ENCODE peak calls at places on chromosomes 4 and X, in ten cellular contexts. X, Z, E, A, B, K, H, O, V and T are unnamed samples. For H3K27me3, the result is how much of the 10 kb centered on the place peaks cover.

GRCh38 chrX:121254336-121254735 is 206.9 kb downstream of the GLUD2 start:
- DNase-seq in O (no peak), B (no peak), K (no peak), X (no peak), H (no peak), A (no peak), Z (no peak), E (no peak), V (no peak), T (no peak)

GRCh38 chr4:51943221-51943620 is 76.9 kb downstream of the LRRC66 start:
- DNase-seq in O (no peak), K (no peak), B (no peak), A (no peak), V (no peak), H (peak), E (no peak), X (no peak), Z (no peak), T (no peak)

GRCh38 chr4:152415980-152416379 is 119.9 kb downstream of the FBXW7 start:
- DNase-seq in K (no peak), O (no peak), A (no peak), Z (no peak), H (peak), V (no peak), X (peak), E (no peak), B (no peak), T (no peak)

GRCh38 chrX:121579016-121579760 is 531.8 kb downstream of the GLUD2 start:
- DNase-seq in B (no peak), O (peak), E (no peak), Z (peak), V (no peak), X (peak), H (peak), A (no peak), K (no peak), T (no peak)

GRCh38 chr4:177356921-177357320 is 47.2 kb downstream of the NEIL3 start:
- DNase-seq in H (no peak), A (no peak), Z (no peak), O (no peak), E (no peak), X (no peak), V (no peak), K (no peak), B (no peak), T (no peak)

GRCh38 chrX:151505796-151506195 is 57.7 kb upstream of the PASD1 start:
- DNase-seq in H (peak), A (no peak), E (no peak), V (no peak), B (no peak), K (no peak), Z (no peak), X (no peak), O (peak), T (no peak)

GRCh38 chr4:82739292-82740190 is 59.1 kb downstream of the SCD5 start:
- DNase-seq in B (peak), O (peak), H (peak), V (peak), E (peak), A (peak), X (peak), K (peak), Z (peak), T (peak)

GRCh38 chr4:85825937-85826678 is 351.2 kb downstream of the ARHGAP24 start:
- DNase-seq in V (no peak), A (peak), O (no peak), E (no peak), X (peak), B (no peak), H (peak), K (no peak), Z (peak), T (no peak)

GRCh38 chr4:153778383-153778782 is 10.5 kb downstream of the SFRP2 start:
- DNase-seq in X (no peak), Z (no peak), E (no peak), V (no peak), O (no peak), K (no peak), H (no peak), A (no peak), B (no peak), T (no peak)

GRCh38 chr4:88991746-88992145 is 65.2 kb downstream of the FAM13A start:
- DNase-seq in V (no peak), B (no peak), E (no peak), A (no peak), X (peak), O (no peak), Z (no peak), H (peak), K (no peak), T (no peak)

GRCh38 chr4:156523991-156524390 is 447.6 kb downstream of the PDGFC start:
- DNase-seq in O (no peak), K (no peak), X (no peak), Z (no peak), B (no peak), E (no peak), H (no peak), A (no peak), V (no peak), T (no peak)

GRCh38 chrX:19986531-19986930 is 4.3 kb downstream of the BCLAF3 start:
- DNase-seq in E (no peak), B (no peak), K (no peak), V (no peak), Z (no peak), O (no peak), X (no peak), H (no peak), A (no peak), T (no peak)

GRCh38 chr4:1112174-1112820 is 1.1 kb downstream of the RNF212 start:
- DNase-seq in O (no peak), Z (no peak), V (peak), B (no peak), K (no peak), X (no peak), A (no peak), E (no peak), H (no peak), T (no peak)

GRCh38 chrX:101407167-101407747 is 468 bp downstream of the GLA start:
- DNase-seq in V (no peak), A (no peak), K (no peak), Z (no peak), O (no peak), B (no peak), X (no peak), E (no peak), H (peak), T (no peak)

GRCh38 chr4:184826315-184827266 is 823 bp upstream of the ACSL1 start:
- DNase-seq in E (peak), V (no peak), O (peak), A (peak), B (peak), X (no peak), Z (no peak), H (peak), K (no peak), T (peak)

GRCh38 chrX:68934421-68934820 is 105.6 kb downstream of the EFNB1 start:
- DNase-seq in V (no peak), B (no peak), H (no peak), E (no peak), O (no peak), K (no peak), Z (no peak), A (no peak), X (no peak), T (no peak)

GRCh38 chr4:13349096-13349495 is 135.0 kb downstream of the RAB28 start:
- DNase-seq in B (no peak), O (no peak), E (no peak), K (no peak), X (no peak), V (no peak), Z (no peak), H (peak), A (no peak), T (no peak)

GRCh38 chrX:97968376-97969104 is 1084.8 kb downstream of the RPA4 start:
- DNase-seq in E (no peak), B (no peak), X (no peak), V (no peak), O (no peak), K (no peak), A (no peak), H (no peak), Z (no peak), T (no peak)

GRCh38 chrX:133559909-133560308 is 144.6 kb upstream of the GPC4 start:
- DNase-seq in B (no peak), V (no peak), E (no peak), K (no peak), X (no peak), O (no peak), A (no peak), Z (no peak), H (no peak), T (no peak)

GRCh38 chr4:112514079-112514448 is 1.9 kb downstream of the NEUROG2 start:
- DNase-seq in A (no peak), B (no peak), Z (no peak), O (no peak), V (no peak), H (no peak), X (no peak), K (no peak), E (no peak), T (no peak)

GRCh38 chr4:88522702-88523324 is 763 bp downstream of the PYURF start:
- DNase-seq in Z (no peak), B (peak), E (peak), O (peak), K (peak), H (peak), X (peak), V (no peak), A (peak), T (no peak)

GRCh38 chr4:40016007-40016406 is 38.3 kb upstream of the PDS5A start:
- DNase-seq in X (no peak), A (no peak), K (no peak), B (no peak), V (no peak), Z (no peak), O (no peak), H (no peak), E (no peak), T (no peak)

GRCh38 chrX:20265221-20265725 is 1.4 kb downstream of the RPS6KA3 start:
- DNase-seq in Z (peak), H (peak), E (peak), X (peak), B (peak), K (peak), O (peak), A (peak), V (peak), T (peak)

GRCh38 chr4:163693776-163694175 is 199.3 kb downstream of the TMA16 start:
- DNase-seq in Z (no peak), K (no peak), B (no peak), X (peak), A (no peak), V (no peak), O (no peak), H (peak), E (no peak), T (no peak)

GRCh38 chrX:43718081-43718480 is 62.0 kb downstream of the MAOA start:
- DNase-seq in V (no peak), H (no peak), K (no peak), X (no peak), E (no peak), A (no peak), B (no peak), O (no peak), Z (no peak), T (no peak)

GRCh38 chrX:113001836-113002235 is 161.2 kb upstream of the AMOT start:
- DNase-seq in V (no peak), B (no peak), K (no peak), E (no peak), A (no peak), O (no peak), X (no peak), Z (no peak), H (peak), T (no peak)

GRCh38 chrX:134171661-134172587 is 65.1 kb upstream of the CCDC160 start:
- DNase-seq in O (no peak), K (peak), E (peak), Z (peak), V (peak), H (peak), A (no peak), B (peak), X (no peak), T (peak)

GRCh38 chrX:136491832-136492231 is 4.1 kb downstream of the BRS3 start:
- DNase-seq in E (no peak), K (no peak), Z (no peak), X (no peak), A (no peak), O (no peak), B (no peak), H (no peak), V (no peak), T (no peak)

GRCh38 chr4:48093949-48094550 is 40.0 kb downstream of the TXK start:
- DNase-seq in V (no peak), E (no peak), Z (no peak), O (no peak), K (no peak), H (no peak), A (no peak), X (peak), B (no peak), T (no peak)

GRCh38 chr4:38318737-38319455 is 345.1 kb upstream of the KLF3 start:
- DNase-seq in Z (peak), B (peak), O (peak), A (peak), X (peak), V (peak), H (peak), E (peak), K (peak), T (peak)

GRCh38 chrX:98068210-98068609 is 1184.5 kb downstream of the RPA4 start:
- DNase-seq in A (no peak), Z (no peak), O (no peak), K (no peak), B (no peak), V (no peak), X (no peak), E (no peak), H (no peak), T (no peak)

GRCh38 chrX:48083212-48083611 is 11.8 kb upstream of the ZNF630 start:
- DNase-seq in X (peak), E (peak), K (no peak), B (peak), V (no peak), H (peak), A (no peak), Z (peak), O (peak), T (peak)

GRCh38 chrX:9341305-9342201 is 123.3 kb upstream of the TBL1X start:
- DNase-seq in K (peak), A (peak), H (peak), O (peak), V (no peak), E (peak), Z (peak), B (peak), X (no peak), T (peak)

GRCh38 chr4:98232202-98232601 is 29.0 kb upstream of the RAP1GDS1 start:
- DNase-seq in O (no peak), B (no peak), E (no peak), H (peak), K (no peak), A (no peak), Z (no peak), X (no peak), V (no peak), T (no peak)

DNA sequence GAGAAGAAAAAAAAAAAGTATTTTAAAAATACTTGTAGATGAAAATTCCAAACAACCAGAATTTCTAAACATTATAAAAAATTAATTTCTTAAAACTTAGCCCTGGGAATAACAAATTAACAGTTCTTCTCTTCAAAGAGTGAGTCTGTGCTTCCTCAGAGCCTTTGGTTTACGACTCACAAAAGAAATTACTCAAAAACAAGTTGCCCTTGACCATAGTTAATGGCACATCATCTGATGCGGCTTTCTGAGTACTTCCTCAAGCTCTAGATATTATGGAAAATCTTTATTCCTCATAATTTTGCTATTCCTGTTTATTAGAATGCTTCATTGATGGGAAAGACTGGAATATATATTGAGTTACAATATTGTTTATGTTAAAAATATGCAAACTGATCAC is 23.7 kb downstream of the TAPT1 start:
- DNase-seq in H (no peak), B (no peak), X (no peak), Z (no peak), O (no peak), V (no peak), A (no peak), K (no peak), E (no peak), T (no peak)
- H3K27ac ChIP-seq in H (no peak), B (no peak), X (no peak), Z (no peak), O (no peak), V (no peak), A (no peak), K (no peak), E (no peak), T (no peak)

DNA sequence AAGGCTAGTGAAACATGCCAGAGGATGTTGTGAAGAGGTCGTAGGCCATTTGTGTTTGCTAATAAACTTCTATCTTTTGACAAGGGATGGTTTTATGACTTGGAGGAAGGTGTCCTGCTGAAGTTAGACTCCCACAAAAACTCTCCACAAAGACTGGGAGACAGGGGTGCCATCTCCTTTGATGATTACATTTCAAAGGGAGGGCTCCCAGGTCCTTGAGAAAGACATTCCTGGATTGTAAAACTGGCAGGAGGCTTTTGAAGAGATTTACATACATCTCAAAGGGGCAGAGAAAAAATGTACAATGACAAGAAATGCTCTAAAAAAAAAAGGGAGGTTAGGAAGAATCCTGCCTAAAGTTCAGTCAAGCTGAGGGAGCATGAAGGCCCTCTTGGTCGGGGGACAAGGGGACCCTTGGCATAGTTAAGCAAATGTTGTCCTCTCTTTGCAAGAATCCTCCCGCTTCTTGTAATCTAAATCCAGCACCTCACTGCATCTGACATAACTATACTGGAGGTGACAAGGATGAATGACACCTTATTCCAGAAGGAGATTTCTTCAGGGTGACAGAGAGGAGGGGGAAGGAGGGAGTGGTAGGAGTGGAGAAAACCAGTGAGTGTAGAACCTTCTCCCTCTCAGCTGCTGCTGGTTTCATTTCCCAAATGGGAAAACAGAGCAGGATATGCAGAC is 41.0 kb upstream of the MGST2 start:
- DNase-seq in X (no peak), B (no peak), K (no peak), A (no peak), H (no peak), O (no peak), E (no peak), V (no peak), Z (no peak), T (no peak)
- H3K27me3 ChIP-seq in X (under half), B (under half), K (under half), A (under half), H (under half), O (under half), E (under half), V (under half), Z (under half), T (under half)

GRCh38 chrX:153685751-153686676 is 1.7 kb upstream of the SLC6A8 start:
- DNase-seq in V (peak), O (peak), B (no peak), A (peak), H (no peak), E (no peak), X (no peak), Z (no peak), K (peak), T (no peak)
- H3K27ac ChIP-seq in V (no peak), O (peak), B (no peak), A (no peak), H (no peak), E (no peak), X (no peak), Z (no peak), K (no peak), T (no peak)

DNA sequence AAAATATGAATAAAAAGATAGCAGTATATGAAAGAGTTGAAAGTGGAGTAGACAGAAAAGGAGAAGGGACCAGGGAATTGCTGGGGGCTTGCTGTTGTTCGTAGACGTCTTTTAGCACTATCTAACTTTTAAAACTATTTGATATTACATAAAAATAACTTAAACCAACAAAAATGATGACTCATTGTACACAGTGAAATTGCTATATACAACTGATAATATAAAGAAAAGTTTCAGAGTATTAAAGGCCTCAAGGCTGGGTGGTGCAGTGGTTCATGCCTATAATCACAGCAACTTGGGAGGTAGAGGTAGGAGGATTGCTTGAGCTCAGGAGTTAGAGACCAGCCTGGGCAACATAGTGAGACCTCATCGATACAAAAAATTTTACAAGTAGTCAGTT is 5.2 kb downstream of the TRPC3 start:
- DNase-seq in Z (no peak), V (no peak), K (no peak), E (no peak), O (no peak), H (no peak), X (no peak), B (no peak), A (no peak), T (no peak)
- H3K27me3 ChIP-seq in Z (half or more), V (under half), K (under half), E (half or more), O (under half), H (under half), X (under half), B (under half), A (under half), T (under half)

GRCh38 chr4:14701389-14701788 is 300.9 kb upstream of the CPEB2 start:
- DNase-seq in V (no peak), X (no peak), K (no peak), A (no peak), Z (no peak), B (no peak), H (no peak), E (no peak), O (no peak), T (no peak)
- H3K27ac ChIP-seq in V (peak), X (no peak), K (no peak), A (no peak), Z (no peak), B (no peak), H (no peak), E (no peak), O (no peak), T (no peak)

GRCh38 chrX:130851569-130851968 is 51.4 kb downstream of the ENOX2 start:
- DNase-seq in X (no peak), Z (no peak), A (no peak), O (no peak), E (no peak), H (no peak), B (no peak), K (no peak), V (no peak), T (no peak)

GRCh38 chrX:130848763-130849162 is 54.2 kb downstream of the ENOX2 start:
- DNase-seq in Z (no peak), A (no peak), V (no peak), K (no peak), O (no peak), E (no peak), X (no peak), H (no peak), B (no peak), T (no peak)
- H3K27me3 ChIP-seq in Z (under half), A (under half), V (under half), K (under half), O (under half), E (under half), X (under half), H (under half), B (under half), T (under half)